ENCODE peak calls at places on chromosome 3, in ten cellular contexts. D is B cell, K is A673, G is SK-N-SH, O is thoracic aorta, Q is H9, S is AG09309, P is A549, Z is RWPE1, H is cardiac fibroblast. B is an unnamed sample.

GRCh38 chr3:10119376-10119775 is 3.9 kb downstream of the BRK1 start:
- DNase-seq in Q (no peak), H (no peak), S (no peak), D (no peak), K (no peak), O (no peak), G (no peak), Z (no peak), P (no peak), B (no peak)

GRCh38 chr3:171125010-171125409 is 98.5 kb upstream of the SLC2A2 start:
- DNase-seq in K (no peak), Z (no peak), H (peak), D (no peak), G (no peak), P (no peak), S (no peak), O (no peak), Q (no peak), B (no peak)

GRCh38 chr3:159057621-159058020 is 255.8 kb downstream of the MFSD1 start:
- DNase-seq in S (no peak), K (no peak), P (no peak), H (peak), Q (no peak), D (no peak), Z (no peak), G (no peak), O (no peak), B (no peak)

GRCh38 chr3:69417541-69418078 is 31.7 kb upstream of the FRMD4B start:
- DNase-seq in H (no peak), D (no peak), K (no peak), S (no peak), G (no peak), Q (no peak), O (no peak), P (no peak), Z (no peak), B (no peak)

GRCh38 chr3:183591881-183592521 is 36.5 kb upstream of the KLHL6 start:
- DNase-seq in P (no peak), D (peak), S (no peak), H (peak), Q (no peak), Z (no peak), K (no peak), G (no peak), O (no peak), B (no peak)

GRCh38 chr3:30426319-30426993 is 179.9 kb upstream of the TGFBR2 start:
- DNase-seq in H (peak), P (no peak), G (no peak), Q (no peak), D (no peak), O (no peak), S (no peak), K (peak), Z (no peak), B (no peak)

GRCh38 chr3:40505599-40506462 is at the start of gene ZNF620:
- DNase-seq in P (peak), O (peak), K (peak), D (peak), Z (peak), H (peak), S (no peak), G (peak), Q (peak), B (peak)

GRCh38 chr3:22117751-22118346 is 366.8 kb upstream of the ZNF385D start:
- DNase-seq in Q (no peak), O (no peak), K (peak), D (no peak), H (peak), Z (peak), P (peak), S (peak), G (peak), B (no peak)

DNA sequence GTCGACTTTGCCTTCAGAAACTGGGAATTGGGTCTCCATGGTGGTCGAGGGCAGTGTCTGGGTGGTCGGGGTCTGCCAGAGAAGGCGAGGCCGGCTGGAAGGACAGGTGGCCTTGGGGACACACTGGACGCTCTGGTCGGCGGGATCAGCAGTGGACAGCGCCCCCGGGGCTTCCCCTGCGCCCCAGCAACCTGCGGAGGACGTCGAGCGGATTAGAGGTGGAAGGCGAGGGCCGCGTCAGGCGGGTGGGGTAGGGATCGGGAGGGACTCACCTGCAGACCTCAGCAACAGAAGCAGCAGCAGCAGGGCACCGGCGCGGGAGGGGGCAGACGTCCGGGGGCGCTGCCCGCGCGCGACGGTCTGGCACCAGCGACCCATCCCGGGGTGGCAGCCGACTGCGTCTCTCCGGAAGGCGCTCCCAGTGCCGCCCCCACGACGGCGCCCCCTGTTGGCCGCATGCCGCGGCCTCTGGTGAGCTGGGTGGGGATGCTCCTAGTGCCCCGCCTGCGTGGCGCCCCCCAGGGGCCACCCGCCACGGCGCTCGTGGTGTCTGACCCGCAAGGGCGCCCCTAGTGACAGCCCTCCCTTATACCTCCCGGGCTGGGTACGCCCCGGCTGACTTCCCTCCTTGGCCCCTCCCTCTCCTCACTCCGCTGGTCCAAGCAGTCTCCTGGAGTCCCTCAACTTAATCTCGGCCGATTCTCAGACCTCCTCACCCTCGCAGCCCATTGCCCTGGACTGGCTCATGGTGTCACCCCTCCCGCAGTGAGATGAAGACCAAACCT is at the start of gene PRSS50:
- DNase-seq in Q (peak), G (peak), Z (no peak), P (no peak), S (no peak), K (no peak), O (no peak), D (peak), H (no peak), B (no peak)
- TF ChIP-seq CTCF in Q (peak), G (peak), Z (peak), P (peak), S (peak), K (no peak), O (peak), D (peak), H (no peak), B (peak)

GRCh38 chr3:134311265-134311664 is 60.6 kb upstream of the RYK start:
- DNase-seq in G (no peak), Q (no peak), S (no peak), H (peak), K (no peak), P (no peak), Z (no peak), D (no peak), O (no peak), B (no peak)

GRCh38 chr3:134313839-134314587 is 60.2 kb downstream of the AMOTL2 start:
- DNase-seq in Z (no peak), O (no peak), H (peak), P (no peak), G (no peak), S (no peak), D (no peak), K (no peak), Q (peak), B (no peak)

GRCh38 chr3:134312873-134313838 is 61.1 kb downstream of the AMOTL2 start:
- DNase-seq in S (no peak), Z (peak), Q (peak), O (no peak), D (no peak), P (peak), G (no peak), H (peak), K (no peak), B (no peak)

GRCh38 chr3:134311693-134312071 is 61.0 kb upstream of the RYK start:
- DNase-seq in H (no peak), Z (no peak), Q (peak), O (no peak), G (no peak), P (no peak), K (no peak), D (no peak), S (no peak), B (no peak)

DNA sequence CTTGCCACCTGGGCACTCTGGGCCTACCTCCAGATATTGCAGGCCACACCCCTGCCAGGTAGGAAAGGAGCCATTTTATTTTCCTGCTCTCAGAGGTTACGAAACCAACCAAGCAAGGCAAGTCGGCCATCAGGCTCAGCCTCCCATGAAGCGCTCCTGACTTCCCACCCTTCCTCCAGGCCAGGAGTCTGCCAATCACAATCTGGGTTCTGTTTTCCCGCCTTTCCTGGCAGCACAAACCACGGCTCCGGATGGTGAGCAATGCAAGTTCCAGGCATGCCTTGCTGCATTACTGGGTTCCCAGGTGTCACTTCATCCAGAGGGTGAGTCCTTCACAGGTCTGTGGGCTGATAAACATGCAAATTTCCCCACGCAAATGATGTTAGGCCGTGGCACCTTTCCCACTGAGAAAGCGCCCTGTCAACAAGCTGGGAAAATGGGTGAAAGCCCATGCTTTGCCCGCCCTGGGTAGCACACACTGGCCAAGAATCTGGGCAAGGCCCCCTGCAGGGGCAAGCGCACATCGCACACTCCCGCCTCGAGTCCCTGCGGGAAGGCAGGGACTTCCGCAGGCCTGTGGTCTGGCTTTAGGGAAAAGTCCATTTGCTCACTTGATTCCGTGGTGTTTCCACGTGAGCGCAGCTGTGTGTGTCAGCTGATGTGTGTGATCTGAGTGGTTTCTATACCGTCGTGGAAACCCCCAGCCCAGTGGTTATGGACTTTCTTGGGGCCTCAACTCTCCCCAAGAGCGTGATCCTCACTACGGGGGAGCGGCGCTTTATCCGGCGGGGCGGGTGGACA is 61.6 kb upstream of the RYK start:
- DNase-seq in Q (peak), G (peak), P (no peak), Z (peak), K (no peak), D (no peak), O (no peak), H (peak), S (no peak), B (no peak)
- TF ChIP-seq CTCF in Q (peak), G (peak), P (no peak), Z (no peak), K (no peak), D (no peak), O (peak), H (peak), S (no peak), B (no peak)

GRCh38 chr3:95752199-95752598 is 1062.2 kb upstream of the EPHA6 start:
- DNase-seq in K (no peak), Q (no peak), S (no peak), Z (no peak), O (no peak), P (no peak), H (no peak), D (no peak), G (no peak), B (no peak)
- TF ChIP-seq CTCF in K (no peak), Q (peak), S (no peak), Z (no peak), O (no peak), P (no peak), H (no peak), D (no peak), G (no peak), B (no peak)

GRCh38 chr3:49700014-49700413 is 10.7 kb downstream of the RNF123 start:
- DNase-seq in Q (no peak), O (no peak), H (no peak), K (no peak), P (no peak), D (no peak), S (no peak), Z (no peak), G (no peak), B (no peak)

GRCh38 chr3:49701388-49702077 is 12.2 kb downstream of the RNF123 start:
- DNase-seq in H (no peak), G (peak), Q (peak), D (no peak), O (no peak), S (no peak), P (no peak), K (no peak), Z (no peak), B (no peak)

GRCh38 chr3:49702672-49703071 is 13.3 kb downstream of the RNF123 start:
- DNase-seq in K (no peak), P (no peak), G (no peak), H (no peak), Q (no peak), O (no peak), S (no peak), D (no peak), Z (no peak), B (no peak)

GRCh38 chr3:49699281-49699723 is 9.9 kb downstream of the RNF123 start:
- DNase-seq in S (no peak), K (no peak), D (no peak), O (no peak), Z (no peak), G (no peak), Q (no peak), P (no peak), H (no peak), B (no peak)

GRCh38 chr3:49700453-49701128 is 11.2 kb downstream of the RNF123 start:
- DNase-seq in G (no peak), P (no peak), H (no peak), S (no peak), Z (no peak), O (no peak), K (no peak), D (no peak), Q (peak), B (no peak)
- TF ChIP-seq CTCF in G (peak), P (no peak), H (peak), S (no peak), Z (no peak), O (no peak), K (no peak), D (no peak), Q (peak), B (peak)

GRCh38 chr3:15557511-15557946 is 36.0 kb upstream of the COLQ start:
- DNase-seq in K (peak), Q (peak), Z (peak), S (peak), O (peak), G (peak), H (peak), P (peak), D (peak), B (no peak)
- TF ChIP-seq CTCF in K (peak), Q (peak), Z (peak), S (peak), O (peak), G (peak), H (peak), P (peak), D (peak), B (peak)

DNA sequence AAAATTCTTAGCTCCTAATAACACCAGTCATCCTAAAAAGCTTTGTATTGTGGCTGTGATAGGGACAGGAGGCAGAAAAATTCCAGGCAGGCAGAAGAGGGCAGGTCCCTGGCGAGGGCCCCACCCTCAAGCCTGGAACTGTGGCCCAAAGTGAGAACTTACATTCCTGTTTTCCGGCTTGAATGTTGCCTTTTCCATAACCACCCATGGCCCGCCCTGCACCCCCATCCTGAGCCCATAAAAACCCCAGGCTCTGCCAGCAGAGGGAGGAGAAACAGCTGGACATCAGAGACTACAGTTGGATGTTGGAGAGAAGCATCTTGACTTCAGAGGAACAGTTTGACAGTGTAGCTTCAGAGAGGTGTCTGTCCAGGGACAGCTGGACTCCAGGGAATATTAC is 37.3 kb downstream of the SLCO2A1 start:
- DNase-seq in Z (no peak), Q (peak), O (no peak), K (no peak), P (no peak), D (no peak), S (no peak), G (no peak), H (no peak), B (no peak)
- TF ChIP-seq CTCF in Z (no peak), Q (no peak), O (no peak), K (no peak), P (no peak), D (no peak), S (peak), G (no peak), H (no peak), B (no peak)

GRCh38 chr3:145767909-145768308 is 393.1 kb downstream of the PLOD2 start:
- DNase-seq in Z (no peak), O (no peak), D (no peak), G (no peak), H (peak), S (no peak), K (peak), P (no peak), Q (no peak), B (no peak)
- TF ChIP-seq CTCF in Z (peak), O (peak), D (no peak), G (peak), H (peak), S (peak), K (peak), P (peak), Q (peak), B (peak)

GRCh38 chr3:15207836-15208504 is 1.9 kb downstream of the CAPN7 start:
- DNase-seq in Q (no peak), S (no peak), D (no peak), K (no peak), G (no peak), Z (no peak), H (peak), O (no peak), P (no peak), B (no peak)

GRCh38 chr3:15204005-15204404 is 2.0 kb upstream of the CAPN7 start:
- DNase-seq in H (peak), Z (no peak), S (no peak), K (no peak), P (peak), Q (no peak), D (no peak), O (no peak), G (no peak), B (no peak)

GRCh38 chr3:15206662-15207576 is 873 bp downstream of the CAPN7 start:
- DNase-seq in P (peak), S (no peak), D (no peak), G (peak), H (peak), K (peak), Q (peak), O (peak), Z (peak), B (peak)

GRCh38 chr3:15205934-15206661 is at the start of gene CAPN7:
- DNase-seq in O (peak), G (peak), D (peak), Q (peak), P (peak), H (peak), Z (peak), K (peak), S (peak), B (peak)

DNA sequence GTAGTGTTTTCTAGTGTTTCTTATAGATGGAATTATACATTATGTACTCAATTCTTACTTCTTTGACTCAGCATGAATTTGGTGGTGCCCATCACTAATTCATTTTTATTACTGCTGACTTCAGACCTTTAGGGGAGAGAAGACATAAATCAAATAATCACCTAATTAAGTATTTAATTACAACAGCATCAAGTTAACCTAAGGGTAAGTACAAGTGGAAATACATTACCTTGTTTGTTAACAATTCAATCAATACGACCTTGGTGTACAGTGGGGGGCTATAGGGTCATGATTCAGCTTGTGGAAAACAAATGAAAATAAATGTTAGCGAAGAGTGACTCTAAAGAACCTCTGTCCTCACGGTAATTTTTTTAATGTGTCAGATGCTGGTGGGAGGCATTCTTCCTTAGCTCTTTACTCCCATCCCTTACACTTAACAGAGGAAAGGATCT is 538 bp upstream of the CAPN7 start:
- DNase-seq in Q (no peak), S (no peak), O (no peak), H (no peak), D (no peak), Z (no peak), K (no peak), P (no peak), G (no peak), B (no peak)
- TF ChIP-seq CTCF in Q (no peak), S (no peak), O (no peak), H (no peak), D (peak), Z (no peak), K (no peak), P (no peak), G (no peak), B (no peak)